ENCODE peak calls at places on chromosomes 12 and 14, in nine cellular contexts. O is RWPE1, Z is AG04449, F is left ventricle myocardium inferior, X is psoas muscle, Q is kidney, W is AG09309, L is fibroblast of lung, Y is adrenal gland. M is an unnamed sample.

GRCh38 chr14:21703357-21704339 is 30.0 kb upstream of the OR4E1 start:
- DNase-seq in O (no peak), Z (no peak), F (no peak), X (no peak), Q (no peak), W (no peak), L (no peak), Y (no peak), M (no peak)

GRCh38 chr12:86621957-86622356 is 365.8 kb upstream of the MGAT4C start:
- DNase-seq in O (no peak), Z (no peak), F (no peak), X (no peak), Q (no peak), W (no peak), L (no peak), Y (no peak), M (no peak)

GRCh38 chr12:69966409-69966808 is 141.4 kb downstream of the MYRFL start:
- DNase-seq in O (peak; percentile 83), Z (no peak), F (peak; percentile 50), X (peak; percentile 52), Q (no peak), W (no peak), L (peak; percentile 70), Y (peak; percentile 48), M (no peak)

GRCh38 chr14:102140750-102141145 is 1.1 kb downstream of the WDR20 start:
- DNase-seq in O (no peak), Z (no peak), F (no peak), X (no peak), Q (no peak), W (no peak), L (no peak), Y (no peak), M (no peak)

GRCh38 chr12:102681309-102681708 is 200.9 kb upstream of the IGF1 start:
- DNase-seq in O (no peak), Z (no peak), F (no peak), X (no peak), Q (no peak), W (no peak), L (no peak), Y (no peak), M (no peak)

GRCh38 chr12:58503731-58504520 is 416.4 kb downstream of the LRIG3 start:
- DNase-seq in O (no peak), Z (no peak), F (no peak), X (no peak), Q (no peak), W (no peak), L (peak; percentile 37), Y (no peak), M (no peak)

GRCh38 chr12:27940756-27941402 is 31.7 kb downstream of the PTHLH start:
- DNase-seq in O (peak; percentile 67), Z (no peak), F (peak; percentile 69), X (peak; percentile 56), Q (no peak), W (peak; percentile 47), L (peak; percentile 67), Y (peak; percentile 67), M (peak; percentile 66)

GRCh38 chr12:128796439-128797118 is 27.2 kb downstream of the SLC15A4 start:
- DNase-seq in O (no peak), Z (no peak), F (no peak), X (no peak), Q (no peak), W (no peak), L (no peak), Y (no peak), M (peak; percentile 37)

GRCh38 chr12:95117178-95117599 is 43.8 kb upstream of the NR2C1 start:
- DNase-seq in O (no peak), Z (no peak), F (no peak), X (no peak), Q (no peak), W (peak; percentile 39), L (peak; percentile 66), Y (peak; percentile 72), M (peak; percentile 65)

GRCh38 chr14:36162267-36162666 is 14.3 kb downstream of the PTCSC3 start:
- DNase-seq in O (no peak), Z (no peak), F (no peak), X (no peak), Q (no peak), W (no peak), L (no peak), Y (no peak), M (no peak)

GRCh38 chr12:115337693-115338543 is 653.9 kb upstream of the TBX3 start:
- DNase-seq in O (peak; percentile 64), Z (no peak), F (peak; percentile 16), X (peak; percentile 57), Q (no peak), W (peak; percentile 74), L (peak; percentile 88), Y (peak; percentile 94), M (no peak)

GRCh38 chr12:26937443-26937862 is 328 bp downstream of the INTS13 start:
- DNase-seq in O (no peak), Z (no peak), F (no peak), X (no peak), Q (no peak), W (no peak), L (no peak), Y (no peak), M (no peak)

GRCh38 chr14:74575507-74575906 is 36.5 kb downstream of the LTBP2 start:
- DNase-seq in O (no peak), Z (no peak), F (no peak), X (no peak), Q (no peak), W (no peak), L (no peak), Y (no peak), M (no peak)

DNA sequence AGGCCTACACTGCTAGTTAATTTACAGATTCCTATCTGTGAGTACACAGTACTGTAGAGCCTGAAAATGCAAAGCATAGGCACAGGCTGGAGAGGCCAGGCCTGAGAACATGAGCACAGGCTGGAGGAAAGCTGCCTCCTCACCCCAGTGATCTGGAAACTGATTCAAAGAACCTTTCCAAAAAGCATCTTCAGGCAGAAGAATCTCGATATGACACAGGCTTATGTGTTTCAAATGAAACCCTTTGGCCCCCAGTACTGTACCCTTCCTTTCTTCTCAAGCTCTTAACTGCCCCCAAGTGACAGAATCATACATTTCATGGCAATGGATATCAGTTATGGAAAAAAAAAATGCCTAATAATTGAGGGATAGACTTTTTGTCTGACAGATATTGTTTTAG is 122.0 kb downstream of the KCNC2 start:
- DNase-seq in O (no peak), Z (no peak), F (no peak), X (no peak), Q (no peak), W (no peak), L (peak; percentile 1), Y (no peak), M (no peak)
- TF ChIP-seq CTCF in O (no peak), Z (no peak), F (no peak), X (no peak), Q (no peak), W (no peak), L (no peak), Y (no peak), M (no peak)

GRCh38 chr12:48184549-48184922 is 1.1 kb downstream of the CCDC184 start:
- DNase-seq in O (no peak), Z (no peak), F (no peak), X (no peak), Q (no peak), W (no peak), L (no peak), Y (no peak), M (no peak)

GRCh38 chr12:48185181-48185919 is 1.9 kb downstream of the CCDC184 start:
- DNase-seq in O (no peak), Z (no peak), F (no peak), X (no peak), Q (no peak), W (no peak), L (no peak), Y (no peak), M (peak; percentile 33)

GRCh38 chr12:48183091-48183875 is at the start of gene CCDC184:
- DNase-seq in O (peak; percentile 34), Z (no peak), F (peak; percentile 59), X (peak; percentile 48), Q (peak; percentile 87), W (no peak), L (peak; percentile 77), Y (peak; percentile 81), M (peak; percentile 83)

GRCh38 chr12:48182659-48183058 is 785 bp upstream of the CCDC184 start:
- DNase-seq in O (no peak), Z (no peak), F (no peak), X (no peak), Q (no peak), W (no peak), L (no peak), Y (no peak), M (no peak)

DNA sequence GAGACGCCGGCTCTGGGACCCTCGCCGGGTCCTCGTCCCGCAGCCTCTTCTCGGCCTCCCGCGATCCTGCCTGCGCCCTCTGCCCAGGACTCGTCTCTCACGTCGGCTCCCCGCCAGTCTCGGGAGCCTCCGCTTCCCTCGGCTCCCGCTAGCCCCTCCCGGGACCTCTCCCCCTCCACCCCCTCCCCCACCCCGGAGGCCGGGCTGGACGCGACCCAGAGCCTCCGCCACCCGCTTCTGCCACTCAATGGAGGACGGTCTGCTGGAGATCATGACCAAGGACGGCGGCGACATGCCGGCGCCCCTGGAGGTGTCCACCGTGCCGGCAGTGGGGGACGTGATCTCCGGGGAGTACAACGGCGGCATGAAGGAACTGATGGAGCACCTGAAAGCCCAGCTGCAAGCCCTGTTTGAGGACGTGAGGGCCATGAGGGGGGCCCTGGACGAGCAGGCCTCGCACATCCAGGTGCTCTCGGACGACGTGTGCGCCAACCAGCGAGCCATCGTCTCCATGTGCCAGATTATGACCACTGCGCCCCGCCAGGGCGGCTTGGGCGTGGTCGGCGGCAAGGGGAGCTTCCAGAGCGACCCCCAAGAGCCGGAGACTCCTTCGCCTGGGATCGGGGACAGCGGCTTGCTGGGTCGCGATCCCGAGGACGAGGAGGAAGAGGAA is 568 bp downstream of the CCDC184 start:
- DNase-seq in O (no peak), Z (no peak), F (no peak), X (peak; percentile 26), Q (no peak), W (no peak), L (no peak), Y (peak; percentile 25), M (no peak)
- TF ChIP-seq CTCF in O (no peak), Z (no peak), F (no peak), X (no peak), Q (no peak), W (no peak), L (no peak), Y (no peak), M (no peak)

DNA sequence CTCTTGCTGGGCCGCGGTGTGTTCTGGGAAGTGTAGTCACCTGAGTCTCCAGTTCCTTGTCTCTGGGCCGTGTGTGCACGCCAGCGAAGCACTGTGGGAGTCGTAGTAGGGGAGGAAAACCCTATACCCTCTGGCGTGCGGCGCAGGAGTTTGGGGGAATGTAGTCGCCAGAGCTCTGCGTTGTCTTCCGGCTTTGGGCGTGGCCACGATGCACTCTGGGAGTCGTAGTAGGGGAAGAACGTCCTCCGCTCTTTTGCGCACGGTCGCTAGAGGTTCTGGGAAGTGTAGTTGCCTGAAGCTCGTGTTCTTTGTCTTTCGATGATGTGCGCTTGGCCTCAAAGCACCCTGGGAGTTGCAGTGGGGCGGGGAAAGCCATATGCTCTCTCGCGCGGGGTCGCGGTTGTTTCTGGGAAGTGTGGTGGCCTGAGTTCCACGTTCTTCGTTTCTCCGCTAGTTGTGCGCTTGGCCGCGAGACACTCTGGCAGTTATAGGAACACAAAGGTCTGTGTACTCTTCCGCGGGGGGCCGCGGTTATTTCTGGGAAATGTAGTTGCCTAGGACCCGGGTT is 588 bp upstream of the ZNF140 start:
- DNase-seq in O (peak; percentile 84), Z (peak; percentile 98), F (peak; percentile 98), X (peak; percentile 99), Q (peak; percentile 100), W (peak; percentile 98), L (peak; percentile 100), Y (peak; percentile 99), M (peak; percentile 84)
- TF ChIP-seq CTCF in O (peak; percentile 13), Z (no peak), F (no peak), X (no peak), Q (no peak), W (peak; percentile 17), L (no peak), Y (no peak), M (no peak)

GRCh38 chr14:32254952-32255679 is 52.0 kb upstream of the RNU6-8 start:
- DNase-seq in O (peak; percentile 53), Z (no peak), F (peak; percentile 56), X (peak; percentile 49), Q (peak; percentile 76), W (peak; percentile 28), L (peak; percentile 63), Y (peak; percentile 75), M (peak; percentile 43)
- TF ChIP-seq CTCF in O (peak; percentile 75), Z (peak; percentile 77), F (peak; percentile 86), X (peak; percentile 79), Q (peak; percentile 79), W (peak; percentile 83), L (peak; percentile 71), Y (peak; percentile 71), M (peak; percentile 69)

M was measured in GM20000.